ENCODE peak calls at places on chromosome 2, in five cellular contexts. H is cardiac fibroblast, V is foreskin fibroblast, L is fibroblast of mammary gland, R is tibial artery. E is an unnamed sample.
A peak's percentile ranks its signal among the peaks of the same experiment; 100 is the strongest.

GRCh38 chr2:44459754-44460153 is 98.0 kb downstream of the CAMKMT start:
- DNase-seq in L (no peak), H (no peak), V (no peak), R (no peak), E (no peak)

GRCh38 chr2:70085711-70086277 is 1.5 kb upstream of the PCBP1 start:
- DNase-seq in V (no peak), R (no peak), H (no peak), L (no peak), E (no peak)

GRCh38 chr2:191845248-191845715 is 1.6 kb downstream of the CAVIN2 start:
- DNase-seq in H (peak; percentile 73), L (peak; percentile 42), V (peak; percentile 42), R (no peak), E (no peak)

GRCh38 chr2:235864746-235865535 is 303.2 kb downstream of the GBX2 start:
- DNase-seq in H (no peak), R (no peak), L (peak; percentile 38), V (peak; percentile 35), E (peak; percentile 12)

GRCh38 chr2:86226780-86227520 is 27.7 kb downstream of the MRPL35 start:
- DNase-seq in L (no peak), H (no peak), R (no peak), V (no peak), E (no peak)

GRCh38 chr2:191189112-191189635 is 38.4 kb upstream of the STAT4 start:
- DNase-seq in R (no peak), V (no peak), H (no peak), L (no peak), E (no peak)

GRCh38 chr2:54658548-54659207 is 64.8 kb upstream of the EML6 start:
- DNase-seq in V (no peak), R (no peak), L (peak; percentile 74), H (peak; percentile 26), E (peak; percentile 22)

GRCh38 chr2:239978381-239978780 is 46.8 kb downstream of the NDUFA10 start:
- DNase-seq in L (peak; percentile 93), V (peak; percentile 38), R (no peak), H (peak; percentile 77), E (no peak)

GRCh38 chr2:4898706-4899105 is 793.5 kb upstream of the SOX11 start:
- DNase-seq in L (no peak), H (no peak), R (no peak), V (no peak), E (no peak)

GRCh38 chr2:19580830-19581229 is 222.4 kb upstream of the OSR1 start:
- DNase-seq in R (no peak), V (peak; percentile 26), L (peak; percentile 30), H (peak; percentile 64), E (no peak)

GRCh38 chr2:19806131-19806530 is 95.7 kb downstream of the TTC32 start:
- DNase-seq in H (no peak), L (no peak), R (no peak), V (no peak), E (no peak)

GRCh38 chr2:229610359-229610758 is 104.0 kb downstream of the DNER start:
- DNase-seq in L (peak; percentile 57), H (peak; percentile 61), V (no peak), R (no peak), E (no peak)

GRCh38 chr2:148789059-148789458 is 86.0 kb upstream of the KIF5C start:
- DNase-seq in R (no peak), V (no peak), H (no peak), L (no peak), E (no peak)

GRCh38 chr2:5479265-5479928 is 212.8 kb upstream of the SOX11 start:
- DNase-seq in V (no peak), H (no peak), R (no peak), L (no peak), E (no peak)

GRCh38 chr2:205034034-205034433 is 488.8 kb downstream of the PARD3B start:
- DNase-seq in H (no peak), R (no peak), L (no peak), V (no peak), E (no peak)

GRCh38 chr2:8440029-8440778 is 241.7 kb upstream of the ID2 start:
- DNase-seq in R (no peak), H (no peak), V (no peak), L (no peak), E (no peak)

GRCh38 chr2:71783815-71784214 is 330.5 kb downstream of the DYSF start:
- DNase-seq in L (no peak), V (no peak), R (no peak), H (no peak), E (no peak)

GRCh38 chr2:15820927-15821326 is 119.4 kb upstream of the MYCN start:
- DNase-seq in R (no peak), L (no peak), V (no peak), H (no peak), E (no peak)

GRCh38 chr2:3627500-3628100 is 30.4 kb upstream of the ALLC start:
- DNase-seq in R (peak; percentile 15), L (no peak), H (no peak), V (no peak), E (no peak)

GRCh38 chr2:170817247-170817998 is 736 bp downstream of the GAD1 start:
- DNase-seq in H (peak; percentile 18), L (peak; percentile 16), V (peak; percentile 16), R (no peak), E (no peak)

GRCh38 chr2:70570041-70570661 is 16.5 kb upstream of the TGFA start:
- DNase-seq in R (no peak), H (no peak), V (no peak), L (no peak), E (no peak)

GRCh38 chr2:71602581-71602980 is 149.2 kb downstream of the DYSF start:
- DNase-seq in V (no peak), H (no peak), L (no peak), R (no peak), E (no peak)

GRCh38 chr2:198060277-198060676 is 255.9 kb downstream of the PLCL1 start:
- DNase-seq in H (no peak), L (no peak), R (no peak), V (no peak), E (no peak)

GRCh38 chr2:169653636-169654035 is 40.6 kb downstream of the CFAP210 start:
- DNase-seq in V (no peak), H (no peak), R (no peak), L (no peak), E (no peak)

GRCh38 chr2:169647496-169647895 is 46.7 kb downstream of the CFAP210 start:
- DNase-seq in L (no peak), R (no peak), V (no peak), H (no peak), E (no peak)

GRCh38 chr2:169644173-169644572 is 50.0 kb downstream of the CFAP210 start:
- DNase-seq in V (no peak), L (no peak), H (no peak), R (no peak), E (no peak)

DNA sequence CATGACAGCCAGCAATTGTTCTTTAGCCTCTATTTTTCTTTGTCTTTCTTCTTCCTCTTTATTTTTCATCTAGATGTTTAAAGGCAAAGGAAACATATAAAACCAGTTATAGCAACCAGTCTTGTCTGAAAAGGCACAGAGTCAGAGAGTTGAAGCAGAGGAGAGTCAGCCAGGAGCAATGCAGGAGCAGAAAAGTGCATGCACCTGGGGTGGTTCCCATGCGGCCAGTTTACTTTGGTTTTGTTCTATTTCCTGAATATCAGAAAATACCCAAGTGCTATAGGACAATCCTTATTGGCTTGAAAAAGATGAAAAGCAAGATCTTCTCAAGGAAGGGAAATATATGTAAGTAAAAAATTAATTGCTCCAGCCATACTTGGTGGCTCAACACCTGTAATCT is 44.9 kb downstream of the CFAP210 start:
- DNase-seq in V (no peak), H (no peak), L (no peak), R (no peak), E (no peak)
- TF ChIP-seq CTCF in V (no peak), H (no peak), L (no peak), R (no peak), E (no peak)

DNA sequence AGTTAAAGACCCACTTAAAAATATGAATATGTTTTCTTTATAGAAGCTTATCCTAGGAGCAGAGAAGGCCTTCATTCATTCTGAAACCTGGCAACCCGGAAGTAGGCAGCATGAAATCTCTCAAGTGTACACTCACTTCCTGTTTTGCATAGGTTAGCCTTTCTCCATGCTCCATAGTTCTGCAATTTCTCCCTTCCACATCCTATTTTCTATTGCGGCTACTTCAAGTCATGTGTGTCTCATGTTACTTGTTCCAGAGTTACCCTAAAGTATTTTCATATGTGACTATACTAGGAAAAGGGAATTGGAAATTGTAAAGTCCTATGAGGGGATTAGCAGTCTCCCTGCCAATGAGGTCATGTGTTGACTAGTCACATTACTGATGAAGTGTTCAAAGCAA is 320.6 kb downstream of the NCKAP5 start:
- DNase-seq in H (no peak), L (no peak), R (no peak), V (no peak), E (no peak)
- H3K4me3 ChIP-seq in H (no peak overlapping the region), L (no peak overlapping the region), R (no peak overlapping the region), V (no peak overlapping the region), E (no peak overlapping the region)

GRCh38 chr2:147451902-147452515 is 392.8 kb upstream of the ACVR2A start:
- DNase-seq in V (no peak), R (no peak), L (no peak), H (no peak), E (no peak)
- TF ChIP-seq CTCF in V (no peak), R (no peak), L (no peak), H (no peak), E (no peak)

GRCh38 chr2:207143474-207144190 is 22.1 kb downstream of the KLF7 start:
- DNase-seq in R (peak; percentile 93), L (peak; percentile 73), V (peak; percentile 63), H (peak; percentile 94), E (no peak)

GRCh38 chr2:207142461-207142860 is 23.3 kb downstream of the KLF7 start:
- DNase-seq in H (peak; percentile 48), V (no peak), L (no peak), R (no peak), E (no peak)

GRCh38 chr2:207141381-207141780 is 24.4 kb downstream of the KLF7 start:
- DNase-seq in L (no peak), V (no peak), H (no peak), R (no peak), E (no peak)

GRCh38 chr2:207144191-207144795 is 21.5 kb downstream of the KLF7 start:
- DNase-seq in H (no peak), L (no peak), R (no peak), V (no peak), E (no peak)

GRCh38 chr2:207143131-207143473 is 22.6 kb downstream of the KLF7 start:
- DNase-seq in R (no peak), H (no peak), V (no peak), L (no peak), E (no peak)
- H3K4me3 ChIP-seq in R (peak overlapping the region; percentile 32), H (peak overlapping the region; percentile 27), V (no peak overlapping the region), L (no peak overlapping the region), E (no peak overlapping the region)

E was measured in BJ.